ENCODE peak calls at places on chromosomes 3 and 15, in five cellular contexts. J is GM23248, K is foreskin keratinocyte, O is H9, Z is lung. S is an unnamed sample.

GRCh38 chr3:77524467-77524866 is 484.6 kb downstream of the ROBO2 start:
- DNase-seq in J (no peak), O (no peak), Z (no peak), K (no peak), S (no peak)

GRCh38 chr3:127679534-127680145 is 6.9 kb downstream of the ABTB1 start:
- DNase-seq in O (peak), J (no peak), Z (no peak), K (no peak), S (no peak)

GRCh38 chr15:67827561-67828378 is 2.5 kb downstream of the SKOR1 start:
- DNase-seq in K (no peak), Z (no peak), J (no peak), O (peak), S (no peak)

GRCh38 chr3:156728267-156728985 is 54.0 kb downstream of the TIPARP start:
- DNase-seq in J (peak), O (no peak), Z (no peak), K (peak), S (peak)

GRCh38 chr15:69591905-69592508 is 139.4 kb downstream of the RPLP1 start:
- DNase-seq in O (no peak), K (peak), Z (no peak), J (no peak), S (peak)

GRCh38 chr3:78337801-78338211 is 1297.9 kb downstream of the ROBO2 start:
- DNase-seq in K (no peak), Z (no peak), O (no peak), J (peak), S (no peak)

GRCh38 chr15:66654718-66655375 is 47.2 kb upstream of the SMAD6 start:
- DNase-seq in Z (no peak), J (peak), K (no peak), O (no peak), S (no peak)

GRCh38 chr3:69288161-69288895 is 97.6 kb downstream of the FRMD4B start:
- DNase-seq in J (no peak), O (peak), Z (no peak), K (no peak), S (no peak)

GRCh38 chr3:24952388-24952787 is 457.7 kb upstream of the THRB start:
- DNase-seq in O (peak), K (no peak), Z (no peak), J (no peak), S (no peak)

GRCh38 chr15:78808550-78808949 is 2.7 kb downstream of the ADAMTS7 start:
- DNase-seq in Z (no peak), O (peak), K (no peak), J (peak), S (no peak)

GRCh38 chr15:81400640-81401236 is 26.7 kb upstream of the TMC3 start:
- DNase-seq in Z (no peak), K (no peak), J (peak), O (no peak), S (no peak)

GRCh38 chr3:76497636-76498035 is 542.3 kb upstream of the ROBO2 start:
- DNase-seq in K (peak), J (peak), Z (no peak), O (peak), S (no peak)

GRCh38 chr3:34882764-34883163 is 756.6 kb upstream of the ARPP21 start:
- DNase-seq in K (no peak), Z (no peak), J (no peak), O (no peak), S (no peak)

GRCh38 chr3:147775411-147775810 is 366.2 kb downstream of the ZIC1 start:
- DNase-seq in J (no peak), K (no peak), O (no peak), Z (no peak), S (no peak)
- H3K27ac ChIP-seq in J (peak), K (no peak), O (no peak), Z (no peak), S (no peak)

GRCh38 chr3:48399387-48400172 is 27.6 kb downstream of the FBXW12 start:
- DNase-seq in J (no peak), O (peak), Z (peak), K (no peak), S (peak)
- H3K27ac ChIP-seq in J (no peak), O (no peak), Z (no peak), K (no peak), S (peak)

GRCh38 chr15:42595641-42596240 is 20.3 kb downstream of the STARD9 start:
- DNase-seq in J (peak), Z (no peak), O (no peak), K (no peak), S (no peak)
- H3K27ac ChIP-seq in J (no peak), Z (peak), O (no peak), K (no peak), S (no peak)

DNA sequence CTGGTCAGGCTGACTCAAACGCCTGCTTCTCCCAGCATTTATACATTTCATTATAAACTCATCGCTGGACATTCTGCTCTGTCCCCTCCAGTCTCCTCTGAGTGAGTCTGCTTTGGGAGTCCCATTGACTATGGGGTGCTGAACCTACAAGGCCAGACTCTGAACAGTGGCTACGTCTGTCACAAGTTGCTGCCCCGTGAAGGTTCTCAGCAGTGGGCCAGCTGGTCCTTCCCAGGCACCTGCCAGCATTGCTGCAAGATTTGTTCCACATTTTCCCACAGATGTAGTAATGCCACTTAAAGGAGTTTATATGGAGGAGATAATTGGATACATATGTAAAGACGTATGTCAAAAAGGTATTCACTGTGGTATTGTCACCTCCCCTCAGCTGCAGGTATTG is 72.7 kb upstream of the ATP13A3 start:
- DNase-seq in Z (no peak), O (no peak), K (no peak), J (no peak), S (no peak)
- H3K27ac ChIP-seq in Z (no peak), O (no peak), K (no peak), J (no peak), S (no peak)

GRCh38 chr15:57150066-57150865 is 226.0 kb upstream of the CGNL1 start:
- DNase-seq in Z (no peak), O (no peak), J (no peak), K (peak), S (peak)
- H3K27ac ChIP-seq in Z (no peak), O (no peak), J (no peak), K (no peak), S (peak)

DNA sequence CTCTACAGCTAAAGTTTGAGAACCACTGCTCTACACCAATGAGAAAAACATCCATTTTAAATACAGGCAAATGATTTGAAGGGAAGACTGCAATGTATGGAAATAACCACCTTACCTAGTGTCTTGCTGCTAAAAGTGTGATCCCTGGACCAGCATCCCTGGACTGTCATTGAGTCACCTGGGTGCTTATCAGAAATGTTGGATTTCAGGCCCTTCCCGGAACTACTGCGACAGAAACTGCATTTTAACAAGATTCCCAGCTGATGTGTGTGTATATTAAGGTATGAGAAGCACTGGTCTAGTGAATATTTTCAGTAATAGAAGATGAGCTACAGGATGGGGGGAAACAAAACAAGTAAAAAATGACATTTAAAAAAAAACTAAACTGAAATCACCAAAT is 324.1 kb downstream of the MECOM start:
- DNase-seq in O (no peak), Z (no peak), J (no peak), K (no peak), S (no peak)
- H3K27ac ChIP-seq in O (no peak), Z (no peak), J (no peak), K (no peak), S (no peak)

GRCh38 chr15:90364251-90364650 is 12.2 kb downstream of the ZNF774 start:
- DNase-seq in K (peak), J (peak), Z (no peak), O (no peak), S (no peak)

GRCh38 chr15:90362936-90363212 is 10.8 kb downstream of the ZNF774 start:
- DNase-seq in K (no peak), J (peak), O (no peak), Z (no peak), S (no peak)

GRCh38 chr15:90365414-90366055 is 13.5 kb downstream of the ZNF774 start:
- DNase-seq in Z (no peak), O (no peak), J (no peak), K (no peak), S (no peak)

DNA sequence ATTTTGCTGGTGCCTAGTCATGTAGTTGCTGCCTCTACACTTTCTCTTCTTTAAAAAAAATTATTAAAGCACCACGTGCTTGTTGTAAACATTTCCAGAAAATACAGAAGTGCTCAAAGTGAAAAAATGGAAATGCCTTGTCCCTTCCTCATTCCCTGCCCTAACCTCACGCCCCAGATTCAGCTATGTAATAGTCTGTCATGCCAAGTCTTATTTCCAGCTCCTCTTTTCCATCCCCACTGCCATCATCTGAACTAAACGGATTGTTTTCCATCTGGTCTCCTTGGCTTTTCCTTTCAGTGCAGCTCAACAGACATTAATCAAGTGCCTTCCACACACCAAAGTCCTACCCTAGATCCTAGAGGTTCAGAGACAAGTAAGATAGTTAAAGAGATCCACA is 15.5 kb downstream of the ZNF774 start:
- DNase-seq in O (no peak), J (peak), Z (no peak), K (no peak), S (no peak)
- H3K27ac ChIP-seq in O (no peak), J (peak), Z (no peak), K (no peak), S (no peak)

DNA sequence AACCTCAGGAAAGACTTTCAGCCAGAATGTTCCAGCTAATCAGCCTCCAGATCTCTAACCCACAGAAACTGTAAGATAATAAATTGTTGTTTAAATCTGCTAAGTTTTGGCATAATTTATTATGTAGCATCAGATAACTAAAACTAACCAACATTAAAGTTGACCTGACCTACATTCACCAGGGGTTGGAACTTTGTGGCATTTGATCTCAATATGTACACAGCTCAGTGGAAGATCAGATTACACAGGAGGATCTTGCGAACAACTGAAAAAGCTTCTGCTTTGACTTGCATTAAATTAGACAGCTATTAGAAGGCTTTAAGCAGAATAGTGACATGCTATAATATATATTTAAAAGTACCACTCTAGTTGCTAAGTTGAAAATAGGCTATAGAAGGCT is 91.4 kb upstream of the POU1F1 start:
- DNase-seq in O (no peak), Z (no peak), J (no peak), K (no peak), S (no peak)
- H3K27ac ChIP-seq in O (no peak), Z (no peak), J (no peak), K (no peak), S (no peak)

GRCh38 chr3:112171144-112171543 is 38.1 kb upstream of the GCSAM start:
- DNase-seq in J (no peak), Z (no peak), O (no peak), K (no peak), S (no peak)

GRCh38 chr3:112175037-112175436 is 42.0 kb upstream of the GCSAM start:
- DNase-seq in K (no peak), Z (no peak), O (no peak), J (no peak), S (no peak)

GRCh38 chr3:112170046-112170445 is 37.0 kb upstream of the GCSAM start:
- DNase-seq in K (no peak), O (no peak), Z (no peak), J (no peak), S (no peak)

DNA sequence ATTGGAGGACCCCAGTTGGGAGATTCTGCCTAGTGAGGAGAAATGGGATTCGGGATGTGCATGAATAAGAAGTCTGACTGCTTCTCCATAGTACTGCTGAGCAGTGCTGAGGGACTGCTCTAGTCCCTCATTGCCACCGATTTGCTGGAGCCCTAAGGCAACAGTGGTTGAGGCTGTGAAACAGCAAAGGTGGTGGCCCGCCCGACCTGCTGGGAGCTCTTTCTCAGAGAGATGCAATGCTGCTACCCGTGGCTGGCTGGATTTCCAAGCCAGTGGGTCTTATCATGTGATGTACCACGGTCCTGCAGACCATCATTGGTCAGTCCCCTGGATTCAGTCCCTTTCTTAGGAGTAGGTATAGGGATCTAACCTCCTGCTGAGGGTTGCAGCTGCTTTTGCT is 42.6 kb upstream of the GCSAM start:
- DNase-seq in O (no peak), J (no peak), Z (no peak), K (no peak), S (no peak)
- H3K27ac ChIP-seq in O (no peak), J (no peak), Z (no peak), K (no peak), S (no peak)

GRCh38 chr15:63191895-63192603 is 2.6 kb downstream of the RAB8B start:
- DNase-seq in Z (no peak), J (no peak), O (no peak), K (no peak), S (no peak)

GRCh38 chr15:63188247-63188936 is 1.0 kb upstream of the RAB8B start:
- DNase-seq in J (peak), K (no peak), Z (peak), O (no peak), S (no peak)

GRCh38 chr15:63190993-63191392 is 1.6 kb downstream of the RAB8B start:
- DNase-seq in Z (no peak), O (no peak), J (no peak), K (no peak), S (no peak)

GRCh38 chr15:63188937-63189871 is at the start of gene RAB8B:
- DNase-seq in K (peak), J (peak), O (peak), Z (peak), S (peak)

DNA sequence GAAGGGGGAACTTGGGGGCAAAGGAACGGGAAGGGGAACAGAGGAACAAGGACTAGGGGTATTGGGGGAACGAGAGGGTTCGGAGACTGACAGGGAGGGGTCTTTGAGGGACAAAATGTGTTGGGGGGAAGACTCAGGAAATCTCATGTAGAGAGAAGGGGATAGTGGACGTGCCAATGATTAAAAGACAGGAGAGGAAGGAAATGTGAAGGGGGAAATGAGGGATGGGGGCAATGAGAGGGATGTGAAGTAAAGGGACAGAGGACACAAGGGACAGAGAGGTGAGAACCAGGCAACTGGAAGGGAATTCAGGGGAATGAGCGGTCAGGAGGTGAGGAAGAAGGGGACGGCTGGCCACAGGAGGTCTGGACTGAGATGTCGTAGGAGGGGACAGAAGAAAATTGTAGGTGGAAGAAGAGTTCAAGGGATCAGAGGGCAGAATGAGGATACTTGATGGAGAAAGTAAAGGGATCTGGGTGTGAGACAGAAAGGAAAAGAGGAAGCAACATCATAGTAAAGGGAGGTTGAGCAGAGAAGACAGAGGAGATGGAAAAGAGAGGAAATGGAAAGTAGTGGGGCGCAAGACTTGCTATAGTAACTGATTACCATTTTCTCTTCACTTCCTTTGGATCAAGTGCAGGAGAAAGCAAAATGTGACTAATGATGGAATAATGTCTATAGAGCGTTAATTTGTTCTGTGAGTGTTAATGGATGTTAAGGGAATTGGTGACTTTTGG is 717 bp downstream of the RAB8B start:
- DNase-seq in J (peak), Z (no peak), K (no peak), O (no peak), S (no peak)
- H3K27ac ChIP-seq in J (peak), Z (peak), K (peak), O (no peak), S (peak)

S was measured in epithelial cell of prostate.